ENCODE peak calls at places on chromosomes 7 and 10, in nine cellular contexts. V is fibroblast of lung; A is Peyer's patch; I is stomach; J is CD8-positive, alpha-beta T cell; Z is astrocyte; X is heart right ventricle; Y is neural progenitor cell; E is osteoblast. S is an unnamed sample.

GRCh38 chr7:13055732-13056369 is 368.4 kb downstream of the ARL4A start:
- DNase-seq in V (no peak), A (no peak), I (no peak), J (no peak), Z (no peak), X (no peak), Y (no peak), E (no peak), S (peak)

GRCh38 chr10:110203500-110204455 is 3.6 kb upstream of the MXI1 start:
- DNase-seq in V (no peak), A (peak), I (peak), J (no peak), Z (no peak), X (no peak), Y (no peak), E (no peak), S (no peak)

GRCh38 chr10:102462512-102463054 is 11.2 kb upstream of the C10orf95 start:
- DNase-seq in V (no peak), A (no peak), I (no peak), J (no peak), Z (no peak), X (no peak), Y (no peak), E (no peak), S (no peak)

GRCh38 chr7:73520673-73521635 is 1.1 kb downstream of the BAZ1B start:
- DNase-seq in V (peak), A (no peak), I (no peak), J (no peak), Z (no peak), X (peak), Y (peak), E (peak), S (peak)

GRCh38 chr7:95002726-95003125 is 95.3 kb downstream of the PPP1R9A start:
- DNase-seq in V (no peak), A (no peak), I (no peak), J (no peak), Z (no peak), X (no peak), Y (no peak), E (no peak), S (no peak)

GRCh38 chr10:43093423-43094090 is 16.7 kb downstream of the RET start:
- DNase-seq in V (no peak), A (no peak), I (no peak), J (no peak), Z (no peak), X (no peak), Y (peak), E (peak), S (no peak)

GRCh38 chr10:33365871-33366411 is 31.5 kb upstream of the NRP1 start:
- DNase-seq in V (peak), A (no peak), I (no peak), J (no peak), Z (peak), X (no peak), Y (no peak), E (peak), S (peak)

GRCh38 chr10:36116751-36117150 is 474.7 kb upstream of the FZD8 start:
- DNase-seq in V (no peak), A (no peak), I (no peak), J (no peak), Z (no peak), X (peak), Y (no peak), E (no peak), S (peak)

GRCh38 chr7:69429817-69430501 is 168.3 kb upstream of the AUTS2 start:
- DNase-seq in V (peak), A (peak), I (no peak), J (no peak), Z (peak), X (peak), Y (peak), E (peak), S (no peak)

GRCh38 chr7:156039971-156040677 is 227.9 kb upstream of the SHH start:
- DNase-seq in V (no peak), A (no peak), I (no peak), J (no peak), Z (no peak), X (no peak), Y (no peak), E (peak), S (no peak)

GRCh38 chr7:107048783-107049418 is 4.4 kb downstream of the PRKAR2B start:
- DNase-seq in V (no peak), A (no peak), I (no peak), J (no peak), Z (no peak), X (no peak), Y (no peak), E (no peak), S (no peak)

GRCh38 chr10:59181668-59182067 is 5.2 kb downstream of the PHYHIPL start:
- DNase-seq in V (peak), A (no peak), I (no peak), J (no peak), Z (peak), X (peak), Y (peak), E (peak), S (peak)

GRCh38 chr10:33133557-33133956 is 175.5 kb upstream of the ITGB1 start:
- DNase-seq in V (no peak), A (no peak), I (no peak), J (no peak), Z (peak), X (no peak), Y (no peak), E (no peak), S (no peak)

GRCh38 chr7:138945169-138945568 is 36.0 kb downstream of the KIAA1549 start:
- DNase-seq in V (no peak), A (no peak), I (no peak), J (no peak), Z (no peak), X (no peak), Y (peak), E (no peak), S (no peak)

GRCh38 chr10:23384364-23384763 is 39.8 kb upstream of the C10orf67 start:
- DNase-seq in V (no peak), A (no peak), I (no peak), J (no peak), Z (peak), X (no peak), Y (no peak), E (no peak), S (no peak)

GRCh38 chr10:209357-209756 is 74.1 kb downstream of the ZMYND11 start:
- DNase-seq in V (peak), A (no peak), I (no peak), J (no peak), Z (no peak), X (no peak), Y (no peak), E (no peak), S (peak)

GRCh38 chr7:151838861-151839381 is 38.0 kb downstream of the PRKAG2 start:
- DNase-seq in V (no peak), A (no peak), I (no peak), J (peak), Z (no peak), X (no peak), Y (no peak), E (no peak), S (no peak)

GRCh38 chr10:132151951-132152505 is 34.7 kb upstream of the DPYSL4 start:
- DNase-seq in V (no peak), A (no peak), I (no peak), J (no peak), Z (no peak), X (no peak), Y (no peak), E (no peak), S (no peak)

GRCh38 chr10:113424304-113424721 is 128.5 kb upstream of the HABP2 start:
- DNase-seq in V (no peak), A (no peak), I (no peak), J (no peak), Z (no peak), X (no peak), Y (no peak), E (no peak), S (peak)

GRCh38 chr7:142412551-142413193 is 154.8 kb upstream of the PRSS58 start:
- DNase-seq in V (peak), A (no peak), I (no peak), J (peak), Z (peak), X (no peak), Y (peak), E (peak), S (peak)

GRCh38 chr7:85972504-85973141 is 671.1 kb upstream of the GRM3 start:
- DNase-seq in V (no peak), A (no peak), I (no peak), J (no peak), Z (no peak), X (no peak), Y (no peak), E (no peak), S (no peak)

GRCh38 chr7:73844131-73844547 is 1.8 kb upstream of the METTL27 start:
- DNase-seq in V (no peak), A (no peak), I (no peak), J (no peak), Z (no peak), X (no peak), Y (no peak), E (no peak), S (no peak)

GRCh38 chr10:78443900-78444571 is 410.4 kb downstream of the RPS24 start:
- DNase-seq in V (no peak), A (no peak), I (no peak), J (no peak), Z (no peak), X (no peak), Y (no peak), E (no peak), S (no peak)

GRCh38 chr10:48579251-48579960 is 25.5 kb downstream of the ARHGAP22 start:
- DNase-seq in V (peak), A (no peak), I (no peak), J (no peak), Z (peak), X (no peak), Y (no peak), E (peak), S (peak)

GRCh38 chr7:127287133-127287532 is 34.4 kb upstream of the GRM8 start:
- DNase-seq in V (no peak), A (no peak), I (no peak), J (no peak), Z (no peak), X (no peak), Y (no peak), E (no peak), S (no peak)

GRCh38 chr10:110425684-110426293 is 71.9 kb upstream of the DUSP5 start:
- DNase-seq in V (peak), A (peak), I (no peak), J (no peak), Z (peak), X (no peak), Y (no peak), E (peak), S (no peak)

GRCh38 chr10:101428036-101428435 is 74.1 kb downstream of the BTRC start:
- DNase-seq in V (no peak), A (no peak), I (no peak), J (no peak), Z (no peak), X (no peak), Y (no peak), E (no peak), S (no peak)

GRCh38 chr7:26153823-26154783 is 2.1 kb downstream of the NFE2L3 start:
- DNase-seq in V (peak), A (peak), I (peak), J (no peak), Z (peak), X (peak), Y (peak), E (peak), S (no peak)

GRCh38 chr10:43203491-43204393 is 63.1 kb downstream of the RASGEF1A start:
- DNase-seq in V (no peak), A (peak), I (peak), J (no peak), Z (no peak), X (no peak), Y (peak), E (peak), S (no peak)

GRCh38 chr7:134302120-134302519 is 14.6 kb downstream of the SLC35B4 start:
- DNase-seq in V (peak), A (no peak), I (no peak), J (no peak), Z (peak), X (no peak), Y (no peak), E (no peak), S (peak)

GRCh38 chr10:100872034-100872791 is 40.5 kb upstream of the SLF2 start:
- DNase-seq in V (peak), A (no peak), I (no peak), J (peak), Z (peak), X (no peak), Y (peak), E (peak), S (no peak)

GRCh38 chr7:156438011-156438410 is 202.6 kb upstream of the RNF32 start:
- DNase-seq in V (no peak), A (no peak), I (no peak), J (no peak), Z (no peak), X (no peak), Y (no peak), E (no peak), S (no peak)

GRCh38 chr10:42979730-42980467 is 97.0 kb upstream of the RET start:
- DNase-seq in V (no peak), A (no peak), I (peak), J (no peak), Z (no peak), X (no peak), Y (no peak), E (peak), S (no peak)

DNA sequence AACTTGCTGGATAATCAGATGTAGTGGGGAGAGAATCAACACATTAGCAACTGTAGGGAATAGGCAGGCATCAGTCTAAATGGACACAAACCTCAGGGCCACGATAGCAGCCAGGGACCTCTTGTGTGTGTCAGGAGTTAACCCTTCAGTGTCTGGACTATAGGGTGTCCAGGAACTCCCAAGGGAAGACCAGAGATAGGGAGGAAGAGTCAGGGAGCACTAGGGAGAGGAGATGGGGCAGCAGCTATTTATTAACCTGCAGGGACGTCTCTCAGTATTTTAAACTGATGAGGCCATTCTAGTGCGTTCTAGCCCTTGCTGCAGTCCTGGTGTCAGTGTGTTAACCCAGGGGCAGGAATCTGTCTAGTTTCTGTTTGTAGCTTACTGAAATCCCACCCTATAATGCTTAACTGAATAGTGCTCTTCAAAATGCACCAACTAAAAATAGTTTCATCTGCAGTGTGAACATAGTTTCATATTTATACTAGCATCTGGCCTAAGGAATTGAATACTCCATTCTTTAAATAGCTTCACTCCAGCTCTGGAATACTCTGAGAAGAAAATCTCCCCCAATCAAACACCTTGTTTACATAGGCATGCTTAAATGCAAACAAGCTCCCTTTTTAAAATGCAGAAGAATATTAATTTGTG is 62.7 kb downstream of the ARID5B start:
- DNase-seq in V (no peak), A (no peak), I (no peak), J (no peak), Z (no peak), X (no peak), Y (no peak), E (peak), S (peak)
- TF ChIP-seq CTCF in V (no peak), A (no peak), I (no peak), J (no peak), Z (no peak), X (no peak), Y (no peak), E (no peak), S (no peak)

GRCh38 chr7:122310119-122311021 is 5.8 kb upstream of the FEZF1 start:
- DNase-seq in V (no peak), A (no peak), I (no peak), J (no peak), Z (no peak), X (no peak), Y (peak), E (peak), S (peak)
- H3K4me3 ChIP-seq in V (peak), A (peak), I (peak), J (no peak), Z (peak), X (peak), Y (peak), E (peak), S (peak)

GRCh38 chr7:78134256-78134655 is 335.7 kb downstream of the PHTF2 start:
- DNase-seq in V (peak), A (no peak), I (no peak), J (no peak), Z (peak), X (no peak), Y (peak), E (peak), S (peak)
- TF ChIP-seq CTCF in V (peak), A (peak), I (no peak), J (no peak), Z (peak), X (peak), Y (peak), E (peak), S (peak)

GRCh38 chr7:92569137-92569536 is 21.1 kb downstream of the FAM133B start:
- DNase-seq in V (peak), A (no peak), I (no peak), J (no peak), Z (no peak), X (no peak), Y (no peak), E (no peak), S (peak)
- H3K4me3 ChIP-seq in V (no peak), A (no peak), I (no peak), J (no peak), Z (no peak), X (no peak), Y (no peak), E (no peak), S (no peak)

DNA sequence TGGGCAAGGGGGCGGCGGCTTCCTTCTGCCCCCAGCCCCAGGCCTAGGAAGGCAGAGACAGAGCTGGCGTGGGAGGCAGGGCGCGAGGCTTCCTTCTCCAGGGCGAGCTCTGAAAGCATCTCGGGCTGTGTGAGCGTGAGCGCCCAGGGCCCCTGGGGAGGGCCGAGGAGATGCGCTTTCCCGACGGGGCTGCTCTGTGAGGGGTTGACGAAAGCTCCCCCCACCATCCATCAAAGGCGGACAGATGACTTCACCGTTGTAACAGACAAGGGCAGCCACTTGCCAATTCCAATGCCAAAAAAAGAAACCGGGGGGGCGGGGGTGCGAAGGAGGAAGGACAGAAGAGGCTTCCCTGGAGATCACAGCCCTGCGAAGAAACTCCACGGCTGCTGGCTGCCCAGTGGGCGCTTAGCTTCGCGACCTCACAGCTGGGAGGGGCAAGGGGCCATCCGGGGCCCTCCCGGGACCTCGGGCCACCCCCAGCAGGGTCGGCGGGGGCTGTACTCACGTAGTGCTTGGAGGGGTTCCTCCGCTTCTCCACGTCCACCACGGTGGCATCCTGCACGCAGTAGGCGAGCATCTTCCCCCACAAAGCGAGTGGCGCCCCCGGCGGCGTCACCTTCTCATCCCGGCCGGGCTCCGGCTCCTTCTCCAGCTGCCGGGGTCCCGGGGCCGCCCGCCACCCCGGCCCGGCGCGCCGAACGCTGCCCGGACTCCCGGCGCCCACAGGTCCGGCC is 521 bp downstream of the SH3PXD2A start:
- DNase-seq in V (peak), A (peak), I (no peak), J (no peak), Z (no peak), X (peak), Y (peak), E (peak), S (no peak)
- TF ChIP-seq CTCF in V (no peak), A (no peak), I (no peak), J (no peak), Z (no peak), X (peak), Y (peak), E (no peak), S (no peak)

S was measured in fibroblast of villous mesenchyme.